ENCODE peak calls at places on chromosomes 16 and 17, in nine cellular contexts. U, C, W, K, E, L, N, T and A are unnamed samples.

GRCh38 chr17:67322039-67322787 is 44.2 kb downstream of the PSMD12 start:
- DNase-seq in U (no peak), C (no peak), W (peak), K (no peak), E (no peak), L (no peak), N (no peak), T (no peak), A (no peak)

GRCh38 chr16:12557808-12558207 is 245.9 kb downstream of the CPPED1 start:
- DNase-seq in U (no peak), C (no peak), W (no peak), K (no peak), E (no peak), L (peak), N (no peak), T (no peak), A (no peak)

GRCh38 chr16:72255785-72256184 is 83.8 kb upstream of the PMFBP1 start:
- DNase-seq in U (peak), C (no peak), W (no peak), K (no peak), E (no peak), L (no peak), N (no peak), T (no peak), A (peak)

GRCh38 chr16:29790949-29791844 is 646 bp downstream of the KIF22 start:
- DNase-seq in U (peak), C (no peak), W (no peak), K (peak), E (no peak), L (no peak), N (no peak), T (no peak), A (peak)

GRCh38 chr17:78421534-78422266 is 43.3 kb downstream of the PGS1 start:
- DNase-seq in U (peak), C (peak), W (peak), K (peak), E (peak), L (peak), N (peak), T (peak), A (peak)

GRCh38 chr17:41328207-41328606 is 12.7 kb upstream of the KRTAP17-1 start:
- DNase-seq in U (no peak), C (no peak), W (no peak), K (no peak), E (no peak), L (no peak), N (no peak), T (no peak), A (no peak)

GRCh38 chr17:607341-608060 is 107.1 kb downstream of the VPS53 start:
- DNase-seq in U (no peak), C (no peak), W (no peak), K (no peak), E (no peak), L (no peak), N (no peak), T (no peak), A (peak)

GRCh38 chr17:38459556-38459955 is 31.3 kb downstream of the ARHGAP23 start:
- DNase-seq in U (no peak), C (no peak), W (peak), K (no peak), E (no peak), L (no peak), N (no peak), T (no peak), A (peak)

GRCh38 chr16:26530584-26531289 is 536.0 kb upstream of the C16orf82 start:
- DNase-seq in U (no peak), C (peak), W (no peak), K (no peak), E (no peak), L (no peak), N (no peak), T (no peak), A (peak)

GRCh38 chr17:7263071-7263800 is 958 bp upstream of the CLDN7 start:
- DNase-seq in U (no peak), C (no peak), W (peak), K (no peak), E (no peak), L (no peak), N (no peak), T (no peak), A (peak)

GRCh38 chr17:66290097-66290722 is 12.2 kb upstream of the PRKCA start:
- DNase-seq in U (no peak), C (no peak), W (no peak), K (peak), E (no peak), L (no peak), N (no peak), T (no peak), A (no peak)

GRCh38 chr16:86931410-86931941 is 353.1 kb downstream of the FOXL1 start:
- DNase-seq in U (peak), C (no peak), W (no peak), K (peak), E (no peak), L (no peak), N (no peak), T (no peak), A (peak)

GRCh38 chr17:61599608-61600007 is 8.6 kb upstream of the NACA2 start:
- DNase-seq in U (no peak), C (no peak), W (no peak), K (no peak), E (no peak), L (no peak), N (no peak), T (no peak), A (no peak)

GRCh38 chr17:7903154-7904103 is 12.7 kb downstream of the RNF227 start:
- DNase-seq in U (no peak), C (peak), W (no peak), K (no peak), E (no peak), L (no peak), N (no peak), T (no peak), A (no peak)

GRCh38 chr16:24491721-24492120 is 47.6 kb upstream of the RBBP6 start:
- DNase-seq in U (peak), C (no peak), W (no peak), K (no peak), E (no peak), L (no peak), N (no peak), T (no peak), A (no peak)

GRCh38 chr17:80811181-80812105 is 180.2 kb upstream of the CHMP6 start:
- DNase-seq in U (no peak), C (no peak), W (no peak), K (no peak), E (no peak), L (no peak), N (no peak), T (no peak), A (no peak)

GRCh38 chr17:60745544-60745943 is 67.9 kb downstream of the BCAS3 start:
- DNase-seq in U (no peak), C (no peak), W (no peak), K (no peak), E (no peak), L (peak), N (no peak), T (no peak), A (no peak)

GRCh38 chr17:6910987-6911603 is 79.6 kb upstream of the TEKT1 start:
- DNase-seq in U (peak), C (no peak), W (peak), K (peak), E (no peak), L (peak), N (no peak), T (no peak), A (no peak)

GRCh38 chr16:50588276-50588675 is 40.1 kb downstream of the NKD1 start:
- DNase-seq in U (no peak), C (no peak), W (no peak), K (no peak), E (no peak), L (no peak), N (no peak), T (no peak), A (no peak)

GRCh38 chr17:63443053-63443452 is 3.1 kb downstream of the CYB561 start:
- DNase-seq in U (no peak), C (no peak), W (no peak), K (no peak), E (no peak), L (no peak), N (no peak), T (no peak), A (peak)

GRCh38 chr17:77186141-77186604 is 45.4 kb downstream of the SEC14L1 start:
- DNase-seq in U (no peak), C (no peak), W (no peak), K (no peak), E (no peak), L (no peak), N (no peak), T (no peak), A (no peak)

GRCh38 chr17:34862384-34862783 is 98.9 kb downstream of the CCT6B start:
- DNase-seq in U (no peak), C (no peak), W (no peak), K (no peak), E (no peak), L (no peak), N (no peak), T (no peak), A (no peak)

GRCh38 chr17:37744961-37745800 is at the start of gene HNF1B:
- DNase-seq in U (no peak), C (no peak), W (no peak), K (peak), E (no peak), L (no peak), N (no peak), T (no peak), A (no peak)

GRCh38 chr17:48625502-48626201 is 506 bp downstream of the HOXB9 start:
- DNase-seq in U (peak), C (no peak), W (peak), K (peak), E (no peak), L (no peak), N (no peak), T (no peak), A (no peak)

GRCh38 chr16:58222532-58223316 is 24.8 kb upstream of the CSNK2A2 start:
- DNase-seq in U (peak), C (no peak), W (no peak), K (peak), E (no peak), L (no peak), N (no peak), T (no peak), A (peak)

GRCh38 chr17:79740413-79740812 is 9.7 kb downstream of the ENPP7 start:
- DNase-seq in U (no peak), C (no peak), W (no peak), K (no peak), E (no peak), L (no peak), N (no peak), T (peak), A (peak)

GRCh38 chr16:28609631-28610594 is at the start of gene SULT1A1:
- DNase-seq in U (no peak), C (no peak), W (no peak), K (no peak), E (no peak), L (no peak), N (no peak), T (no peak), A (peak)

GRCh38 chr17:39195568-39196160 is 1.8 kb downstream of the CACNB1 start:
- DNase-seq in U (peak), C (no peak), W (no peak), K (no peak), E (no peak), L (no peak), N (no peak), T (no peak), A (peak)

GRCh38 chr16:65889533-65889966 is 476.9 kb upstream of the CDH5 start:
- DNase-seq in U (peak), C (no peak), W (peak), K (no peak), E (no peak), L (no peak), N (no peak), T (peak), A (no peak)